ENCODE peak calls at places on chromosomes 6 and 20, in ten cellular contexts. K is AG04450; R is body of pancreas; P is CD8-positive, alpha-beta T cell; C is sigmoid colon; Z is CD4-positive, alpha-beta memory T cell; M is tibial nerve; X is GM23248; Y is ovary; L is substantia nigra. T is an unnamed sample.

GRCh38 chr6:43886717-43887339 is 116.8 kb downstream of the VEGFA start:
- DNase-seq in K (no peak), R (no peak), P (no peak), C (no peak), Z (no peak), M (no peak), X (no peak), Y (no peak), L (no peak), T (no peak)

GRCh38 chr20:47353224-47353696 is 3.2 kb downstream of the ZMYND8 start:
- DNase-seq in K (no peak), R (no peak), P (no peak), C (no peak), Z (no peak), M (no peak), X (no peak), Y (no peak), L (no peak), T (no peak)

GRCh38 chr20:58870293-58871014 is 17.9 kb downstream of the GNAS start:
- DNase-seq in K (no peak), R (peak), P (peak), C (peak), Z (no peak), M (no peak), X (peak), Y (peak), L (peak), T (no peak)

GRCh38 chr6:148932731-148933130 is 185.9 kb downstream of the UST start:
- DNase-seq in K (no peak), R (no peak), P (no peak), C (no peak), Z (no peak), M (no peak), X (no peak), Y (no peak), L (no peak), T (no peak)

GRCh38 chr20:145877-146276 is 3.5 kb downstream of the DEFB126 start:
- DNase-seq in K (no peak), R (no peak), P (no peak), C (no peak), Z (no peak), M (no peak), X (no peak), Y (no peak), L (no peak), T (no peak)

GRCh38 chr6:168956884-168957730 is 296.5 kb downstream of the THBS2 start:
- DNase-seq in K (peak), R (peak), P (peak), C (peak), Z (no peak), M (peak), X (peak), Y (peak), L (peak), T (no peak)

GRCh38 chr6:5610640-5611039 is 349.3 kb downstream of the FARS2 start:
- DNase-seq in K (no peak), R (no peak), P (no peak), C (no peak), Z (no peak), M (no peak), X (no peak), Y (no peak), L (no peak), T (no peak)

GRCh38 chr6:155093430-155093829 is 98.3 kb downstream of the TIAM2 start:
- DNase-seq in K (no peak), R (no peak), P (no peak), C (no peak), Z (peak), M (no peak), X (no peak), Y (no peak), L (no peak), T (no peak)

GRCh38 chr6:154996841-154997311 is 1.8 kb downstream of the TIAM2 start:
- DNase-seq in K (no peak), R (no peak), P (no peak), C (no peak), Z (no peak), M (no peak), X (no peak), Y (no peak), L (no peak), T (no peak)

GRCh38 chr6:152984387-152984872 is 1.6 kb upstream of the FBXO5 start:
- DNase-seq in K (no peak), R (no peak), P (no peak), C (no peak), Z (no peak), M (no peak), X (peak), Y (no peak), L (no peak), T (no peak)

GRCh38 chr20:32474009-32474716 is 111.0 kb downstream of the NOL4L start:
- DNase-seq in K (no peak), R (peak), P (no peak), C (no peak), Z (no peak), M (no peak), X (no peak), Y (peak), L (peak), T (no peak)

GRCh38 chr6:1814279-1814678 is 204.6 kb downstream of the FOXC1 start:
- DNase-seq in K (no peak), R (no peak), P (no peak), C (no peak), Z (no peak), M (no peak), X (no peak), Y (no peak), L (no peak), T (no peak)

GRCh38 chr20:56710125-56710524 is 81.0 kb downstream of the TFAP2C start:
- DNase-seq in K (no peak), R (no peak), P (no peak), C (no peak), Z (no peak), M (no peak), X (no peak), Y (no peak), L (no peak), T (no peak)

GRCh38 chr6:15254074-15254975 is 8.5 kb downstream of the JARID2 start:
- DNase-seq in K (no peak), R (no peak), P (no peak), C (no peak), Z (no peak), M (no peak), X (peak), Y (no peak), L (no peak), T (no peak)

GRCh38 chr6:130223508-130223907 is 757 bp upstream of the SAMD3 start:
- DNase-seq in K (no peak), R (no peak), P (peak), C (no peak), Z (peak), M (no peak), X (no peak), Y (no peak), L (no peak), T (no peak)

GRCh38 chr6:15062311-15063252 is 183.3 kb upstream of the JARID2 start:
- DNase-seq in K (peak), R (no peak), P (no peak), C (no peak), Z (no peak), M (no peak), X (peak), Y (no peak), L (no peak), T (no peak)

GRCh38 chr20:50540620-50541605 is 30.7 kb downstream of the PTPN1 start:
- DNase-seq in K (peak), R (no peak), P (no peak), C (no peak), Z (no peak), M (no peak), X (peak), Y (no peak), L (no peak), T (peak)
- H3K27ac ChIP-seq in K (peak), R (no peak), P (no peak), C (peak), Z (no peak), M (peak), X (peak), Y (peak), L (peak), T (peak)

DNA sequence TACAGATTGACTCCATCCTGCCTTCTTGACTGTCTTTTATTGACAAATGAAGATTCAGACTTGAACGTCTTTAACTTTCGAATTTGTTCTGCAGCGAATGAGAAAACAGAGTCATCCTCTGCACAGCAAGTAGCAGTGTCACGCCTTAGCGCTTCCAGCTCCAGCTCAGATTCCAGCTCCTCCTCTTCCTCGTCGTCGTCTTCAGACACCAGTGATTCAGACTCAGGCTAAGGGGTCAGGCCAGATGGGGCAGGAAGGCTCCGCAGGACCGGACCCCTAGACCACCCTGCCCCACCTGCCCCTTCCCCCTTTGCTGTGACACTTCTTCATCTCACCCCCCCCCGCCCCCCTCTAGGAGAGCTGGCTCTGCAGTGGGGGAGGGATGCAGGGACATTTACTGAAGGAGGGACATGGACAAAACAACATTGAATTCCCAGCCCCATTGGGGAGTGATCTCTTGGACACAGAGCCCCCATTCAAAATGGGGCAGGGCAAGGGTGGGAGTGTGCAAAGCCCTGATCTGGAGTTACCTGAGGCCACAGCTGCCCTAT is 12.2 kb downstream of the BRD2 start:
- DNase-seq in K (no peak), R (no peak), P (no peak), C (no peak), Z (no peak), M (no peak), X (peak), Y (no peak), L (no peak), T (no peak)
- H3K27ac ChIP-seq in K (no peak), R (no peak), P (no peak), C (peak), Z (no peak), M (peak), X (peak), Y (no peak), L (no peak), T (no peak)

DNA sequence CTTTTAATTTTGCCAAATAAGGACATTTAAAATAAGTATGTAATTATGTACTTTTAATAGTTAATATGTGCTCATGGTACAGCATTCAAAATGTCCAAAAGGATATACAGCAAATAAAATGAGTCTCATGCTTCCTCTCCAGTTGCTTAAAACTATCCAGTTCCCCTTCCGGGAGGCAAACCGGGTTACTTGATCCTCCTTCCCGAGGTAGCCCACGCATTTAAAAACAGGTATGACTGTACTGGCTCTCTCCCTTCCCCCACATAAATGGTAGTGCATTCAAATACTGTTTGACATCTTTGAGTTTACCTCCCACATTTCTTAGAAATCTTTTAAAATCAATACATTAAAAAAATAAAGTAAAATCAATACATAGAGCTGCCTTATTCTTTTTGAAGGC is 66.4 kb downstream of the PHF20 start:
- DNase-seq in K (no peak), R (no peak), P (no peak), C (no peak), Z (no peak), M (no peak), X (no peak), Y (no peak), L (no peak), T (no peak)
- H3K27ac ChIP-seq in K (no peak), R (no peak), P (no peak), C (no peak), Z (no peak), M (no peak), X (no peak), Y (no peak), L (no peak), T (no peak)

GRCh38 chr6:17869753-17870050 is 117.7 kb downstream of the KIF13A start:
- DNase-seq in K (no peak), R (no peak), P (no peak), C (no peak), Z (no peak), M (no peak), X (no peak), Y (no peak), L (no peak), T (no peak)
- H3K27ac ChIP-seq in K (no peak), R (no peak), P (no peak), C (peak), Z (no peak), M (no peak), X (no peak), Y (no peak), L (peak), T (no peak)

DNA sequence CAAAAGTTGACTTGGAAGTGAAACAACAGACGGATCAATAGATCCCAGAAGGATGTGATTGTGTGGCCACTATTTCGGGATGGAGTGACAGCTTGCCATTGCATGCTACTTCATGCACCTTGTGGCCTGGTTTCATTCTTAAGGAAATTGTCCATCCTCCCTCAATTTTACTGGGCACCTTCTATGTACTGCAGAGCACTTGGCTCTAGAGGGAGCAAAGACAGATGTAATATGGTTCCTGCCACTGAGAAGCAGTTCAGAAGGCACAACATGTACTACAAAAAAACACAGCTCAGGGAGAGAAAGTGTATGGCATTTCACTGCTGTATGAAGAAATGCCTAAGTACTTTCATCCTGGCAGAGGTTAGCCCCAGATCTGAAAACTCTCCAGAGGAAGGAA is 91.9 kb downstream of the FOXA2 start:
- DNase-seq in K (no peak), R (no peak), P (no peak), C (no peak), Z (no peak), M (no peak), X (no peak), Y (no peak), L (no peak), T (no peak)
- H3K27ac ChIP-seq in K (no peak), R (no peak), P (no peak), C (no peak), Z (no peak), M (no peak), X (no peak), Y (no peak), L (no peak), T (no peak)

GRCh38 chr6:138689849-138690248 is 83.7 kb upstream of the CCDC28A start:
- DNase-seq in K (no peak), R (no peak), P (no peak), C (no peak), Z (no peak), M (no peak), X (peak), Y (no peak), L (no peak), T (no peak)

GRCh38 chr6:138690975-138691594 is 82.5 kb upstream of the CCDC28A start:
- DNase-seq in K (no peak), R (no peak), P (no peak), C (no peak), Z (no peak), M (no peak), X (no peak), Y (no peak), L (no peak), T (no peak)

GRCh38 chr6:138692978-138693909 is 80.3 kb upstream of the CCDC28A start:
- DNase-seq in K (peak), R (peak), P (no peak), C (peak), Z (peak), M (peak), X (peak), Y (peak), L (peak), T (no peak)

GRCh38 chr6:138692058-138692977 is 81.3 kb upstream of the CCDC28A start:
- DNase-seq in K (no peak), R (peak), P (peak), C (peak), Z (peak), M (peak), X (peak), Y (peak), L (peak), T (no peak)

DNA sequence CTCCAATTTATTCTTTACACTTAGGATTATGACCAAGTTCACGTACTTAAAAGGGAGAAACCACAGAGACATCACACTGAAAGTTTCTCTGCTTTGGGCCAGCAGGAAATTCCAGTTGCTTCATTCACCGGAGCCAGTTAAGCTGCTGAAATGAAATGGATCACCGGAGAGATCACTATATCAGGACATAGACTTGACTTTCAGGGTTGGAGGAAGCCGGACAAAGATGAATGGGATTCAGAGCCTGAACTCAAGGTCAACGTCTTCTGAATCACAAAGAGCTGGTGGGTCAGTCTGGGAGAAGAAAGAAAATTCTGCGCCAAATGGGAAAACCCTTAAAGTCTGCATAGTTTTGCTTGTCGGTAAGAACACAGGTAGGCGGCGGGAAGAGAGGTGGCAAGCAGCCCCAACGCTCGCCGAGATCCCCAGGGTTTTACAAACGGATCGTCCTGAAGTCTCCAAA is 81.9 kb upstream of the CCDC28A start:
- DNase-seq in K (peak), R (peak), P (no peak), C (no peak), Z (no peak), M (no peak), X (peak), Y (no peak), L (no peak), T (no peak)
- H3K27ac ChIP-seq in K (peak), R (peak), P (no peak), C (peak), Z (no peak), M (peak), X (peak), Y (no peak), L (no peak), T (no peak)

GRCh38 chr6:100559859-100560258 is 95.1 kb upstream of the SIM1 start:
- DNase-seq in K (no peak), R (no peak), P (no peak), C (no peak), Z (no peak), M (no peak), X (no peak), Y (no peak), L (no peak), T (no peak)
- H3K27ac ChIP-seq in K (no peak), R (no peak), P (no peak), C (no peak), Z (no peak), M (no peak), X (peak), Y (no peak), L (no peak), T (no peak)

GRCh38 chr6:41451515-41452163 is 94.5 kb upstream of the FOXP4 start:
- DNase-seq in K (no peak), R (no peak), P (no peak), C (peak), Z (no peak), M (no peak), X (peak), Y (peak), L (no peak), T (no peak)
- H3K27ac ChIP-seq in K (peak), R (no peak), P (no peak), C (peak), Z (no peak), M (no peak), X (no peak), Y (no peak), L (no peak), T (peak)

GRCh38 chr6:160391419-160392116 is 43.4 kb downstream of the SLC22A3 start:
- DNase-seq in K (no peak), R (peak), P (no peak), C (peak), Z (no peak), M (no peak), X (peak), Y (no peak), L (no peak), T (no peak)
- H3K27ac ChIP-seq in K (no peak), R (no peak), P (no peak), C (peak), Z (no peak), M (peak), X (no peak), Y (no peak), L (no peak), T (peak)

T was measured in thoracic aorta.